ENCODE peak calls at places on chromosome 16, in eight cellular contexts. P is CD4-positive, alpha-beta T cell; C is cardiac muscle cell; Y is PC-9; B is A673; I is fibroblast of lung; S is neural crest cell; V is cardiac fibroblast. O is an unnamed sample.

GRCh38 chr16:24525970-24526559 is 13.3 kb upstream of the RBBP6 start:
- DNase-seq in P (no peak), C (peak), Y (peak), B (no peak), I (peak), S (no peak), V (peak), O (no peak)

GRCh38 chr16:23408242-23409201 is 44.5 kb downstream of the COG7 start:
- DNase-seq in P (no peak), C (peak), Y (no peak), B (peak), I (peak), S (no peak), V (peak), O (no peak)

GRCh38 chr16:16018705-16019104 is 69.3 kb downstream of the ABCC1 start:
- DNase-seq in P (no peak), C (no peak), Y (no peak), B (no peak), I (peak), S (no peak), V (no peak), O (no peak)

GRCh38 chr16:81371106-81371505 is 56.3 kb downstream of the GAN start:
- DNase-seq in P (no peak), C (no peak), Y (no peak), B (no peak), I (no peak), S (no peak), V (peak), O (no peak)

GRCh38 chr16:82832861-82833260 is 206.1 kb downstream of the CDH13 start:
- DNase-seq in P (no peak), C (peak), Y (no peak), B (no peak), I (peak), S (no peak), V (peak), O (no peak)

GRCh38 chr16:12470311-12471229 is 333.1 kb downstream of the CPPED1 start:
- DNase-seq in P (no peak), C (no peak), Y (no peak), B (no peak), I (peak), S (no peak), V (no peak), O (no peak)

GRCh38 chr16:8620535-8620934 is 963 bp upstream of the METTL22 start:
- DNase-seq in P (no peak), C (no peak), Y (no peak), B (no peak), I (no peak), S (no peak), V (peak), O (no peak)

GRCh38 chr16:68492501-68493411 is 44.4 kb upstream of the SMPD3 start:
- DNase-seq in P (no peak), C (no peak), Y (no peak), B (no peak), I (no peak), S (no peak), V (no peak), O (no peak)

GRCh38 chr16:669666-670065 is 1.7 kb downstream of the RHOT2 start:
- DNase-seq in P (no peak), C (no peak), Y (no peak), B (no peak), I (no peak), S (no peak), V (no peak), O (no peak)

GRCh38 chr16:74625500-74626350 is 18.8 kb upstream of the GLG1 start:
- DNase-seq in P (no peak), C (no peak), Y (no peak), B (no peak), I (no peak), S (no peak), V (no peak), O (no peak)

GRCh38 chr16:67632415-67633172 is 12.3 kb upstream of the CARMIL2 start:
- DNase-seq in P (no peak), C (peak), Y (no peak), B (peak), I (peak), S (no peak), V (peak), O (no peak)

GRCh38 chr16:4882633-4883285 is 35.5 kb downstream of the UBN1 start:
- DNase-seq in P (no peak), C (peak), Y (peak), B (no peak), I (peak), S (no peak), V (peak), O (no peak)

GRCh38 chr16:69894675-69895074 is 56.5 kb upstream of the CLEC18A start:
- DNase-seq in P (no peak), C (no peak), Y (no peak), B (no peak), I (no peak), S (peak), V (no peak), O (no peak)

GRCh38 chr16:87435399-87436224 is 43.5 kb downstream of the MAP1LC3B start:
- DNase-seq in P (no peak), C (peak), Y (no peak), B (peak), I (peak), S (no peak), V (peak), O (no peak)

GRCh38 chr16:50683689-50684374 is 2.7 kb upstream of the SNX20 start:
- DNase-seq in P (no peak), C (no peak), Y (no peak), B (no peak), I (no peak), S (no peak), V (no peak), O (peak)

GRCh38 chr16:12499032-12499735 is 304.5 kb downstream of the CPPED1 start:
- DNase-seq in P (no peak), C (no peak), Y (no peak), B (no peak), I (no peak), S (no peak), V (no peak), O (no peak)

GRCh38 chr16:12207939-12208338 is 231.4 kb downstream of the SNX29 start:
- DNase-seq in P (no peak), C (no peak), Y (no peak), B (no peak), I (no peak), S (no peak), V (no peak), O (no peak)

GRCh38 chr16:11133344-11133921 is 122.6 kb downstream of the SOCS1 start:
- DNase-seq in P (no peak), C (peak), Y (peak), B (peak), I (peak), S (no peak), V (peak), O (no peak)

GRCh38 chr16:71956500-71956899 is 43.7 kb downstream of the PKD1L3 start:
- DNase-seq in P (no peak), C (peak), Y (no peak), B (peak), I (peak), S (no peak), V (no peak), O (no peak)

GRCh38 chr16:71775949-71776348 is 32.7 kb downstream of the AP1G1 start:
- DNase-seq in P (no peak), C (no peak), Y (no peak), B (no peak), I (no peak), S (no peak), V (no peak), O (no peak)

GRCh38 chr16:17360810-17361209 is 110.0 kb downstream of the XYLT1 start:
- DNase-seq in P (no peak), C (no peak), Y (no peak), B (no peak), I (no peak), S (no peak), V (no peak), O (no peak)

GRCh38 chr16:82895843-82896242 is 269.1 kb downstream of the CDH13 start:
- DNase-seq in P (no peak), C (no peak), Y (no peak), B (no peak), I (no peak), S (no peak), V (no peak), O (no peak)

DNA sequence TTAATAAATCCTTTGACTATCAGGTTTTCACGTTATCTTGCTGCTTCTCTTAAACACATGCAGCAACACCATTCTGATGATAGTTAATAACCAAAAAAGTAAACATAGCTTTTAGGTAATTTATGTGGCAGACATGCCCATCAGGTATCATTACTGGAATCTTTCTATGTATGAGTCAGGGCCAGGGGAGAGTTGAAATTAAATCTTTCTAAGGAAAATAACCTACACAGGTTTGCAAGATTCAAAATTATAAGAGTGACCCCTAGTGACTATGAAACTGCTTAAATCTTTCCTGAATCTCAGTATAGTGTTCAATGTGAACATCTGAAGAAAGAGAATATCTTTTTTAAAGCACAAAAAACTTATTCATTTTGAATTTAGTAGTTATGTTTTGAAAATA is 666.6 kb downstream of the CDH11 start:
- DNase-seq in P (no peak), C (peak), Y (no peak), B (no peak), I (peak), S (no peak), V (peak), O (no peak)
- TF ChIP-seq CTCF in P (no peak), C (peak), Y (no peak), B (peak), I (peak), S (no peak), V (peak), O (no peak)

DNA sequence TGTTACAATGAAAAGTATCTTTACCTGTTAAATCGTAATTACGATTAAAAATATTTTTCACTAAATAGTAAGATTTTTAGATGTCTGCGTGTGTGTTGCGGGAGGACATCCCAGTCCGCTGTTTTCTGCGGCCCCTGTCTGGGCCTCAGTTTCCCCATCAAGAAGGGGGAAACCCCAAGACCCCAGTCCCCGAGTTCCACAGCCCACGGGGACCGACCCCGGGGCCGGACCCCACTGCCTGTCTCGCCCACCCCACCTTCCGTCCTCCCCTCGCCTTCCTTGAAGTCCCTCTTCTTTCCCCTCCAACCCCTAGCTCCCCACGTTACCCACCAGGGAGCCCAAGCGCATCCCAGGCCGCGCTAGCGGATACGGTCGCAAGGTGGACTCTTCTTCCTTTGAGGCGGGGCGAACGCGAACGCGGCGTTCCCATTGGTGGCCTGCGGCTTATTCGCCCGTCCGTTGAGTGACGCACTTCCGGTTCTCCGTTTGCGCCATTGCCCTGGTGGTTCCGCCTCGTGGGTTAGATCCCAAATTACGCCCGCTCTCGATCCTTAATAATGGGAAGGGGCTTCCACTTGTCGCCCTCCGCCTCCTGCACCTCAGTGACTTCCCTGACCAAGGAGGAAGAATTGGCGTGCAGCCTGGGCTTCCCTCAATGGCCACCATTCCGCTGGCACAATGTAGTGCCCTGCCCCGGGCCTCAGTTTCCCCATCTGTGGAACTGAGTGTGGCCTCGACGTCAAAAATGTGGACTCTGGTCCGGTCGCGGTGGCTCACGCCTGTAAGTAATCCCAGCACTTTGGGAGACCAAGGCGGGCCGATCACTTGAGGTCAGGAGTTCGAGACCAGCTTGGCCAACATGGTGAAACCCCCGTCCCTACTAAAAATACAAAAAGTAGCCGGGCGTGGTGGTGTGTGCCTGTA is at the start of gene NSMCE1:
- DNase-seq in P (peak), C (peak), Y (peak), B (peak), I (peak), S (peak), V (peak), O (peak)
- TF ChIP-seq CTCF in P (no peak), C (no peak), Y (peak), B (peak), I (peak), S (no peak), V (peak), O (no peak)

GRCh38 chr16:57382535-57383275 is 10.4 kb downstream of the CX3CL1 start:
- DNase-seq in P (no peak), C (no peak), Y (no peak), B (no peak), I (no peak), S (no peak), V (no peak), O (no peak)
- TF ChIP-seq CTCF in P (no peak), C (no peak), Y (no peak), B (peak), I (no peak), S (no peak), V (peak), O (no peak)

GRCh38 chr16:77406680-77407079 is 28.2 kb downstream of the ADAMTS18 start:
- DNase-seq in P (no peak), C (peak), Y (no peak), B (no peak), I (peak), S (no peak), V (peak), O (no peak)
- TF ChIP-seq CTCF in P (no peak), C (peak), Y (peak), B (peak), I (peak), S (peak), V (peak), O (no peak)

DNA sequence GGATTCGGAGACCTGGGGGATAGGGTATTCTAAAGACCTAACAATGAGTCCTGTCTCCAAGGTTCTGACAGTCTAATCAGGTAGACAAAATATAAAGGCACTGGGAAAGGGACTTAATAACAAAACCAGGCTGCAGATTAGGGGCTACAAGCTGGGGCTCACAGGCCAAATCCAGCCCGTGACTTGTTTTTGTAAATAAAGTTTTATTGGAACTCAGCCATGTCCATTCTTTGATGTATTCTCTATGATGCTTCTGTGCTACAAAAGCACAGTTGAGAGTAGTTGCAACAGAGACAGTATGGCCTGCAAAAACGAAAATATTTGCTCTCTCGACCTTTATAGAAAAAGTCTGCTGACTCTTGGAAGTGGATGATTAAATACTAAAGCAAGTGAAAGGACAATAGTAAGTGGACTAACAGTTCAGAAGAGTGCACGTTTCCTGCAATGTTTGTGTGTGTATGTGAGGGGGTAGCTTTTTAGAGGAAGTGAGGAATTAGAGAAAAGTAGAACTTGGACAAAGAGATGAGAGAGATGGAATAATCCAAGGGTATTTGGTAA is 115.4 kb upstream of the ZFHX3 start:
- DNase-seq in P (no peak), C (peak), Y (no peak), B (no peak), I (peak), S (no peak), V (peak), O (no peak)
- TF ChIP-seq CTCF in P (no peak), C (no peak), Y (no peak), B (no peak), I (no peak), S (no peak), V (no peak), O (no peak)

GRCh38 chr16:28139530-28139929 is 72.2 kb downstream of the XPO6 start:
- DNase-seq in P (no peak), C (no peak), Y (no peak), B (no peak), I (no peak), S (no peak), V (no peak), O (no peak)

GRCh38 chr16:28146536-28146935 is 65.2 kb downstream of the XPO6 start:
- DNase-seq in P (no peak), C (no peak), Y (no peak), B (no peak), I (no peak), S (no peak), V (no peak), O (no peak)

GRCh38 chr16:28136751-28137434 is 73.4 kb upstream of the GSG1L start:
- DNase-seq in P (peak), C (peak), Y (no peak), B (peak), I (no peak), S (no peak), V (no peak), O (no peak)

DNA sequence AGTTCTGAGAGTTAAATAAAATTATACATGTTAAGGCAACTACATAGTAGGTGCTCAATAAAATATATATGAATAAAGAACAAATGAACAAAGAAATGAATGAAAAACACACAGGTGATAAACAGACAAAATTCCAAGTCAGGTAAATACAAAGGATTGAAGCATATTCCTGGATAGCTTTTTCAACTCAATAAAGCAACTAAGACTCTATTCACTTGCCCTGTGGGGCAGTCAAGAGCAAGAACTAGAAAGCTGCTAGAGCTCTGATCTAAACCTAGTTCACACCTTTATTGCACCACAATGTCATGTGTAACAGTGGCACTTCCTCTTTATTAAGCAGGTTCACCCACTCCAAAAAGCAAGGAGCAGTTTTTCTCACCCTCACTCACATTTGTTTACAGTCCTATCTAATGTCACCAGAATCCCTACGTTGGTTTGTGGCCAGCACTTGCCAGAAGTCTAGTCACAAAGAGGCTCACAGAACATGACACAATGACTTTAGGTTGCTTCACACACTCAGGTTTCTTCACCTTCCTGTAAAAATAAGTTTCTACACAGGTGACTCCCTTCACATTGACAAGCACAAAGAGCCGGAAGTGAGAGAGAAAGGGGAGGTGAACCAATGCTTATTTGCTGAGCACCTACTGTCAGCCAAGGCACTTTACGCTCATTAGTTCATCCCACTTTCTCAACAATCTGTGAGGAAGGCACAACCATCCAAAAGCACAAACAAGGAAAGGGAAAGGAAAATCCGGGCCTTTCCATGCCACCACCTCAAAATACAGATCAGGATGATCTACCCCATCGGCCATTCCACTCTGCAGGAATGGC is 70.8 kb downstream of the XPO6 start:
- DNase-seq in P (peak), C (no peak), Y (peak), B (no peak), I (no peak), S (no peak), V (peak), O (no peak)
- TF ChIP-seq CTCF in P (peak), C (no peak), Y (no peak), B (no peak), I (no peak), S (no peak), V (no peak), O (no peak)

GRCh38 chr16:27906883-27907282 is 156.6 kb downstream of the GSG1L start:
- DNase-seq in P (no peak), C (no peak), Y (no peak), B (no peak), I (no peak), S (no peak), V (peak), O (no peak)
- TF ChIP-seq CTCF in P (no peak), C (no peak), Y (no peak), B (no peak), I (no peak), S (no peak), V (no peak), O (no peak)

DNA sequence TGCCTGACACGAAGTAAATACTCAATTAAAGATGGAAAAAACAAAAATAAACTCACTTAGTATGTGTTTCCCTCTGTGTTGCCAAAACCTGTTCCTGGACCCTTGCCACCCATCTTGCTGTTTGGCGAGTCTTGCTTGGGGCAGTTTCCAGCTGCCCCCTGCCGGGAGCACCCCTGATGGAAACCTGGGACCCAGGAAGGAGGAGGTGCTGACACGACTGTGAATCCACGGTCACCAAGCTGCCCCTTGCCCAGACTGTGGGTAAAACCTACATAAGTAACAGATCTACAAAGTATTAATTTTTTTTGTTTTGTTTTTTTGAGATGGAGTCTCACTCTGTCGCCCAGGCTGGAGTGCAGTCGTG is 50.1 kb upstream of the SIAH1 start:
- DNase-seq in P (no peak), C (no peak), Y (no peak), B (no peak), I (peak), S (no peak), V (no peak), O (no peak)
- TF ChIP-seq CTCF in P (no peak), C (no peak), Y (no peak), B (no peak), I (no peak), S (no peak), V (no peak), O (no peak)

GRCh38 chr16:57146735-57147134 is 39.1 kb downstream of the PSME3IP1 start:
- DNase-seq in P (no peak), C (no peak), Y (no peak), B (peak), I (no peak), S (no peak), V (no peak), O (no peak)
- TF ChIP-seq CTCF in P (no peak), C (peak), Y (peak), B (peak), I (peak), S (peak), V (peak), O (no peak)